ENCODE peak calls at places on chromosomes 12 and 14, in nine cellular contexts. One of them, this sample, is unnamed.

GRCh38 chr12:132170094-132170636 is 25.9 kb downstream of the NOC4L start:
- DNase-seq in mesothelial cell of epicardium: no peak
- DNase-seq in glutamatergic neuron: peak; percentile 21
- DNase-seq in psoas muscle: peak; percentile 43
- DNase-seq in HepG2: no peak
- DNase-seq in tibial nerve: no peak
- DNase-seq in IMR-90: peak; percentile 75
- DNase-seq in left lung: peak; percentile 74
- DNase-seq in upper lobe of right lung: peak; percentile 60
- DNase-seq in this sample: no peak

GRCh38 chr14:99195602-99196309 is 76.2 kb downstream of the BCL11B start:
- DNase-seq in mesothelial cell of epicardium: peak; percentile 61
- DNase-seq in glutamatergic neuron: no peak
- DNase-seq in psoas muscle: no peak
- DNase-seq in HepG2: no peak
- DNase-seq in tibial nerve: no peak
- DNase-seq in IMR-90: no peak
- DNase-seq in left lung: peak; percentile 34
- DNase-seq in upper lobe of right lung: no peak
- DNase-seq in this sample: no peak

GRCh38 chr12:105554223-105554678 is 223.8 kb downstream of the C12orf75 start:
- DNase-seq in mesothelial cell of epicardium: no peak
- DNase-seq in glutamatergic neuron: no peak
- DNase-seq in psoas muscle: no peak
- DNase-seq in HepG2: no peak
- DNase-seq in tibial nerve: no peak
- DNase-seq in IMR-90: no peak
- DNase-seq in left lung: no peak
- DNase-seq in upper lobe of right lung: no peak
- DNase-seq in this sample: no peak

GRCh38 chr12:79634957-79635471 is 55.8 kb downstream of the PAWR start:
- DNase-seq in mesothelial cell of epicardium: no peak
- DNase-seq in glutamatergic neuron: no peak
- DNase-seq in psoas muscle: no peak
- DNase-seq in HepG2: no peak
- DNase-seq in tibial nerve: no peak
- DNase-seq in IMR-90: no peak
- DNase-seq in left lung: no peak
- DNase-seq in upper lobe of right lung: no peak
- DNase-seq in this sample: no peak

GRCh38 chr14:33986804-33987203 is 35.9 kb upstream of the EGLN3 start:
- DNase-seq in mesothelial cell of epicardium: no peak
- DNase-seq in glutamatergic neuron: no peak
- DNase-seq in psoas muscle: no peak
- DNase-seq in HepG2: no peak
- DNase-seq in tibial nerve: no peak
- DNase-seq in IMR-90: peak; percentile 84
- DNase-seq in left lung: no peak
- DNase-seq in upper lobe of right lung: no peak
- DNase-seq in this sample: no peak

GRCh38 chr14:61570188-61570960 is 124.9 kb upstream of the HIF1A start:
- DNase-seq in mesothelial cell of epicardium: no peak
- DNase-seq in glutamatergic neuron: no peak
- DNase-seq in psoas muscle: no peak
- DNase-seq in HepG2: no peak
- DNase-seq in tibial nerve: no peak
- DNase-seq in IMR-90: peak; percentile 43
- DNase-seq in left lung: no peak
- DNase-seq in upper lobe of right lung: no peak
- DNase-seq in this sample: no peak

GRCh38 chr14:75277000-75277795 is 1.4 kb upstream of the FOS start:
- DNase-seq in mesothelial cell of epicardium: peak; percentile 83
- DNase-seq in glutamatergic neuron: peak; percentile 82
- DNase-seq in psoas muscle: peak; percentile 95
- DNase-seq in HepG2: peak; percentile 66
- DNase-seq in tibial nerve: peak; percentile 88
- DNase-seq in IMR-90: peak; percentile 89
- DNase-seq in left lung: peak; percentile 98
- DNase-seq in upper lobe of right lung: peak; percentile 95
- DNase-seq in this sample: peak; percentile 64

GRCh38 chr12:76810690-76811434 is 46.9 kb downstream of the ZDHHC17 start:
- DNase-seq in mesothelial cell of epicardium: no peak
- DNase-seq in glutamatergic neuron: no peak
- DNase-seq in psoas muscle: no peak
- DNase-seq in HepG2: no peak
- DNase-seq in tibial nerve: no peak
- DNase-seq in IMR-90: no peak
- DNase-seq in left lung: no peak
- DNase-seq in upper lobe of right lung: no peak
- DNase-seq in this sample: no peak

GRCh38 chr12:49539406-49540228 is 787 bp downstream of the KCNH3 start:
- DNase-seq in mesothelial cell of epicardium: no peak
- DNase-seq in glutamatergic neuron: no peak
- DNase-seq in psoas muscle: no peak
- DNase-seq in HepG2: no peak
- DNase-seq in tibial nerve: no peak
- DNase-seq in IMR-90: no peak
- DNase-seq in left lung: peak; percentile 73
- DNase-seq in upper lobe of right lung: peak; percentile 63
- DNase-seq in this sample: no peak

GRCh38 chr12:122031342-122032216 is 9.9 kb downstream of the BCL7A start:
- DNase-seq in mesothelial cell of epicardium: peak; percentile 66
- DNase-seq in glutamatergic neuron: peak; percentile 87
- DNase-seq in psoas muscle: peak; percentile 72
- DNase-seq in HepG2: no peak
- DNase-seq in tibial nerve: peak; percentile 20
- DNase-seq in IMR-90: no peak
- DNase-seq in left lung: no peak
- DNase-seq in upper lobe of right lung: peak; percentile 77
- DNase-seq in this sample: peak; percentile 67

GRCh38 chr14:66088661-66089060 is 397.5 kb upstream of the CCDC196 start:
- DNase-seq in mesothelial cell of epicardium: no peak
- DNase-seq in glutamatergic neuron: no peak
- DNase-seq in psoas muscle: no peak
- DNase-seq in HepG2: no peak
- DNase-seq in tibial nerve: no peak
- DNase-seq in IMR-90: no peak
- DNase-seq in left lung: no peak
- DNase-seq in upper lobe of right lung: no peak
- DNase-seq in this sample: no peak

GRCh38 chr14:88934231-88934898 is 109.9 kb downstream of the TTC8 start:
- DNase-seq in mesothelial cell of epicardium: no peak
- DNase-seq in glutamatergic neuron: no peak
- DNase-seq in psoas muscle: no peak
- DNase-seq in HepG2: no peak
- DNase-seq in tibial nerve: no peak
- DNase-seq in IMR-90: peak; percentile 49
- DNase-seq in left lung: no peak
- DNase-seq in upper lobe of right lung: no peak
- DNase-seq in this sample: no peak

GRCh38 chr12:7679251-7680045 is 13.7 kb upstream of the APOBEC1 start:
- DNase-seq in mesothelial cell of epicardium: no peak
- DNase-seq in glutamatergic neuron: no peak
- DNase-seq in psoas muscle: no peak
- DNase-seq in HepG2: no peak
- DNase-seq in tibial nerve: no peak
- DNase-seq in IMR-90: no peak
- DNase-seq in left lung: no peak
- DNase-seq in upper lobe of right lung: no peak
- DNase-seq in this sample: no peak

GRCh38 chr12:7681535-7681934 is 14.0 kb downstream of the GDF3 start:
- DNase-seq in mesothelial cell of epicardium: no peak
- DNase-seq in glutamatergic neuron: no peak
- DNase-seq in psoas muscle: no peak
- DNase-seq in HepG2: no peak
- DNase-seq in tibial nerve: no peak
- DNase-seq in IMR-90: no peak
- DNase-seq in left lung: no peak
- DNase-seq in upper lobe of right lung: no peak
- DNase-seq in this sample: no peak

DNA sequence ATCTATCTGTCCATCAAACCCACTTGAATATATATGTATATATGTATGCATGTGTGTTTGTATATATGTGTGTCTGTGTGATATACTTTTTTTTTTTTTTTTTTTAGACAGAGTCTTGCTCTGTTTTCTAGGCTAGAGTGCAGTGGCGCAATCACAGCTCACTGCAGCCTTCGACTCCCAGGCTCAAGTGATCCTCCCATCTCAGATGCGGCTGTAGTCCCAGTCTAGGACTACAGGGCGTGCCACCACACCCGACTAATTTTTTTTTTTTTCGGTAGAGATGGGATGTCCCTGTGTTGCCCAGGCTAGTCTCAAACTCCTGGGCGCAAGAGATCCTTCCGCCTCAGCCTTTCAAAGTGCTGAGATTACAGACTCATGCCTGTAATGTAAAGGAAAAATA is 13.0 kb upstream of the APOBEC1 start:
- DNase-seq in mesothelial cell of epicardium: no peak
- DNase-seq in glutamatergic neuron: no peak
- DNase-seq in psoas muscle: no peak
- DNase-seq in HepG2: no peak
- DNase-seq in tibial nerve: no peak
- DNase-seq in IMR-90: no peak
- DNase-seq in left lung: no peak
- DNase-seq in upper lobe of right lung: no peak
- DNase-seq in this sample: no peak
- TF ChIP-seq CTCF in mesothelial cell of epicardium: no peak
- TF ChIP-seq CTCF in glutamatergic neuron: no peak
- TF ChIP-seq CTCF in psoas muscle: no peak
- TF ChIP-seq CTCF in HepG2: no peak
- TF ChIP-seq CTCF in tibial nerve: no peak
- TF ChIP-seq CTCF in IMR-90: no peak
- TF ChIP-seq CTCF in left lung: no peak
- TF ChIP-seq CTCF in upper lobe of right lung: no peak
- TF ChIP-seq CTCF in this sample: no peak

DNA sequence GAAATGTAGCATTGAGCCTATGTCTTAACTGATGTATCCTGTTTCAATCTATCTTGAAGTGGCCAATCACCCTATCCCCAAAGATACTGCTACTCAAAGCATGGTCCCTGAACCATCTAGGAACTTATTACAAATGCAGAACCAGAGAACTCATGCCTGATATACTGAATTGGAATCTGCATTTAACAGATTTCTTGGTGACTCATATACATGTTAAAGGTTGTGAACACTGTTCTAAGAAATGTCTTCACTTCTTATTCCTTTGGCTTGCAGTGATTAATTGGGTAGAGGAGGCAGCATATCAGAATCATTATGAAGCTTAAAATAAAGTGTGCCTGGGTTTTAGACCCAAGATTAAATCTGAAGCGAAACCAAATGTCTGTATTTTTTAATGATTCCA is 795.6 kb downstream of the DIO2 start:
- DNase-seq in mesothelial cell of epicardium: no peak
- DNase-seq in glutamatergic neuron: no peak
- DNase-seq in psoas muscle: no peak
- DNase-seq in HepG2: no peak
- DNase-seq in tibial nerve: no peak
- DNase-seq in IMR-90: peak; percentile 65
- DNase-seq in left lung: no peak
- DNase-seq in upper lobe of right lung: no peak
- DNase-seq in this sample: no peak
- TF ChIP-seq CTCF in mesothelial cell of epicardium: no peak
- TF ChIP-seq CTCF in glutamatergic neuron: no peak
- TF ChIP-seq CTCF in psoas muscle: no peak
- TF ChIP-seq CTCF in HepG2: no peak
- TF ChIP-seq CTCF in tibial nerve: no peak
- TF ChIP-seq CTCF in IMR-90: no peak
- TF ChIP-seq CTCF in left lung: no peak
- TF ChIP-seq CTCF in upper lobe of right lung: no peak
- TF ChIP-seq CTCF in this sample: no peak

GRCh38 chr12:107014050-107014449 is 27.1 kb upstream of the MTERF2 start:
- DNase-seq in mesothelial cell of epicardium: no peak
- DNase-seq in glutamatergic neuron: no peak
- DNase-seq in psoas muscle: no peak
- DNase-seq in HepG2: peak; percentile 40
- DNase-seq in tibial nerve: no peak
- DNase-seq in IMR-90: no peak
- DNase-seq in left lung: no peak
- DNase-seq in upper lobe of right lung: no peak
- DNase-seq in this sample: no peak
- TF ChIP-seq CTCF in mesothelial cell of epicardium: no peak
- TF ChIP-seq CTCF in glutamatergic neuron: no peak
- TF ChIP-seq CTCF in psoas muscle: peak; percentile 22
- TF ChIP-seq CTCF in HepG2: peak; percentile 37
- TF ChIP-seq CTCF in tibial nerve: no peak
- TF ChIP-seq CTCF in IMR-90: no peak
- TF ChIP-seq CTCF in left lung: peak; percentile 11
- TF ChIP-seq CTCF in upper lobe of right lung: peak; percentile 17
- TF ChIP-seq CTCF in this sample: no peak

GRCh38 chr12:47078733-47079364 is 572 bp upstream of the PCED1B start:
- DNase-seq in mesothelial cell of epicardium: no peak
- DNase-seq in glutamatergic neuron: peak; percentile 27
- DNase-seq in psoas muscle: no peak
- DNase-seq in HepG2: no peak
- DNase-seq in tibial nerve: no peak
- DNase-seq in IMR-90: peak; percentile 37
- DNase-seq in left lung: no peak
- DNase-seq in upper lobe of right lung: peak; percentile 72
- DNase-seq in this sample: no peak

GRCh38 chr12:47079894-47080724 is at the start of gene AMIGO2:
- DNase-seq in mesothelial cell of epicardium: peak; percentile 54
- DNase-seq in glutamatergic neuron: peak; percentile 46
- DNase-seq in psoas muscle: peak; percentile 68
- DNase-seq in HepG2: no peak
- DNase-seq in tibial nerve: peak; percentile 34
- DNase-seq in IMR-90: peak; percentile 54
- DNase-seq in left lung: peak; percentile 86
- DNase-seq in upper lobe of right lung: peak; percentile 80
- DNase-seq in this sample: peak; percentile 44

GRCh38 chr12:47078086-47078395 is 1.4 kb upstream of the PCED1B start:
- DNase-seq in mesothelial cell of epicardium: no peak
- DNase-seq in glutamatergic neuron: no peak
- DNase-seq in psoas muscle: no peak
- DNase-seq in HepG2: no peak
- DNase-seq in tibial nerve: no peak
- DNase-seq in IMR-90: no peak
- DNase-seq in left lung: no peak
- DNase-seq in upper lobe of right lung: no peak
- DNase-seq in this sample: no peak

GRCh38 chr12:47080725-47081502 is 1.2 kb upstream of the AMIGO2 start:
- DNase-seq in mesothelial cell of epicardium: no peak
- DNase-seq in glutamatergic neuron: peak; percentile 42
- DNase-seq in psoas muscle: peak; percentile 65
- DNase-seq in HepG2: no peak
- DNase-seq in tibial nerve: peak; percentile 41
- DNase-seq in IMR-90: peak; percentile 50
- DNase-seq in left lung: peak; percentile 94
- DNase-seq in upper lobe of right lung: peak; percentile 87
- DNase-seq in this sample: no peak

DNA sequence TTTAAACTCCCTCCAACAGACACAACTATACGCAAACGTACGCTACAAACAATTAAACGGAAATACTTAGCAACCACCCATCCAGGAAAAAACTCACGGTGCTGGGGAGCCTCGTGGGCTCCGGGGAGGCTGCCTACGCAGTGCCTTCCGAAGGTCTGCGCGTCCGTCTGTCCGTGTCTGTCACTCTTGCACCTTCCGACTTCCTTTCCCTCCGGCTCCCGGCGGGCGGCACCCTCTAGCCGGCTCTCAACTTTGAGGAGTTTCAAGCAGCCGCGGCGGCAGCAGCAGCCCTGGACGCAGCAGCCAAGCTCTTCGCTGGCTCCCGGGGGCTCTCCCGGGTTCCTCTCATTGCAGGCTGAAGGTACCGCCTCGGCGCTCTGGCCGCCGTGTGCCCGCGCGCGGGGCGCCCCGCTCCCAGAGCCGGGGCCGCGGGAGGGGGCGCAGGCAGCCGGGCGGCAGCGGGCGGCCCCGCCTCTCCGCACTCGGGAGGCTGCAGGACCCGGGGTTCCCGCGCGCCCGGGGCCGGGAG is at the start of gene PCED1B:
- DNase-seq in mesothelial cell of epicardium: peak; percentile 59
- DNase-seq in glutamatergic neuron: peak; percentile 59
- DNase-seq in psoas muscle: peak; percentile 86
- DNase-seq in HepG2: peak; percentile 8
- DNase-seq in tibial nerve: peak; percentile 55
- DNase-seq in IMR-90: peak; percentile 72
- DNase-seq in left lung: peak; percentile 95
- DNase-seq in upper lobe of right lung: peak; percentile 93
- DNase-seq in this sample: peak; percentile 43
- TF ChIP-seq CTCF in mesothelial cell of epicardium: no peak
- TF ChIP-seq CTCF in glutamatergic neuron: no peak
- TF ChIP-seq CTCF in psoas muscle: peak; percentile 16
- TF ChIP-seq CTCF in HepG2: peak; percentile 62
- TF ChIP-seq CTCF in tibial nerve: no peak
- TF ChIP-seq CTCF in IMR-90: peak; percentile 57
- TF ChIP-seq CTCF in left lung: no peak
- TF ChIP-seq CTCF in upper lobe of right lung: peak; percentile 41
- TF ChIP-seq CTCF in this sample: no peak

This sample was measured in neural crest cell.